ENCODE peak calls at places on chromosomes 13 and 19, in four cellular contexts. B, H, W and Q are unnamed samples.
A peak's percentile ranks its signal among the peaks of the same experiment; 100 is the strongest.

GRCh38 chr19:22619371-22619770 is 14.8 kb upstream of the ZNF492 start:
- DNase-seq in W (no peak), H (no peak), B (peak; percentile 18), Q (no peak)

GRCh38 chr19:16293133-16294085 is 31.2 kb upstream of the KLF2 start:
- DNase-seq in H (peak; percentile 67), B (no peak), W (peak; percentile 70), Q (peak; percentile 88)

GRCh38 chr19:2922987-2923386 is 21.8 kb downstream of the ZNF77 start:
- DNase-seq in H (no peak), W (no peak), B (no peak), Q (no peak)

GRCh38 chr19:45484273-45484945 is 12.4 kb downstream of the RTN2 start:
- DNase-seq in B (no peak), H (no peak), W (no peak), Q (no peak)

GRCh38 chr13:22017226-22017625 is 346.4 kb downstream of the FGF9 start:
- DNase-seq in W (no peak), H (no peak), B (no peak), Q (no peak)

GRCh38 chr13:96816261-96816660 is 178.0 kb downstream of the OXGR1 start:
- DNase-seq in B (no peak), H (no peak), W (peak; percentile 24), Q (no peak)

GRCh38 chr13:20127563-20128458 is 33.0 kb downstream of the GJA3 start:
- DNase-seq in H (peak; percentile 77), W (no peak), B (peak; percentile 80), Q (peak; percentile 88)

GRCh38 chr19:55632463-55632834 is 8.1 kb upstream of the ZNF784 start:
- DNase-seq in B (peak; percentile 88), H (peak; percentile 44), W (peak; percentile 91), Q (no peak)

GRCh38 chr19:6534451-6535093 is 3.7 kb downstream of the TNFSF9 start:
- DNase-seq in H (no peak), W (no peak), B (no peak), Q (no peak)

GRCh38 chr19:18379803-18380747 is 5.9 kb upstream of the GDF15 start:
- DNase-seq in B (peak; percentile 99), W (peak; percentile 93), H (peak; percentile 86), Q (peak; percentile 89)

GRCh38 chr13:111893071-111893606 is 173.8 kb upstream of the SOX1 start:
- DNase-seq in H (no peak), W (no peak), B (peak; percentile 20), Q (peak; percentile 52)

GRCh38 chr19:46841458-46842083 is 9.1 kb downstream of the AP2S1 start:
- DNase-seq in B (peak; percentile 74), W (no peak), H (peak; percentile 77), Q (peak; percentile 93)

GRCh38 chr13:79508224-79508961 is 27.4 kb downstream of the NDFIP2 start:
- DNase-seq in H (no peak), B (no peak), W (no peak), Q (no peak)

GRCh38 chr19:38394488-38394887 is 6.0 kb downstream of the SPRED3 start:
- DNase-seq in H (no peak), W (no peak), B (no peak), Q (no peak)

GRCh38 chr13:72850959-72851677 is 69.2 kb downstream of the PIBF1 start:
- DNase-seq in H (no peak), B (peak; percentile 97), W (no peak), Q (peak; percentile 71)

GRCh38 chr13:100209857-100210580 is 121.1 kb downstream of the PCCA start:
- DNase-seq in B (no peak), W (no peak), H (no peak), Q (no peak)

GRCh38 chr19:14090509-14091085 is at the start of gene SAMD1:
- DNase-seq in W (peak; percentile 89), B (peak; percentile 94), H (peak; percentile 95), Q (peak; percentile 98)

GRCh38 chr19:10815969-10816635 is 19.9 kb downstream of the TMED1 start:
- DNase-seq in B (no peak), H (no peak), W (no peak), Q (no peak)

GRCh38 chr13:32745509-32745908 is 159.3 kb downstream of the PDS5B start:
- DNase-seq in H (no peak), W (no peak), B (no peak), Q (no peak)

GRCh38 chr13:105763851-105764250 is 771.6 kb downstream of the EFNB2 start:
- DNase-seq in H (no peak), W (no peak), B (no peak), Q (no peak)

GRCh38 chr19:18436651-18437478 is 1.1 kb downstream of the ISYNA1 start:
- DNase-seq in H (peak; percentile 82), B (peak; percentile 80), W (no peak), Q (peak; percentile 94)

GRCh38 chr19:5057860-5058259 is 88.9 kb downstream of the KDM4B start:
- DNase-seq in H (no peak), W (no peak), B (no peak), Q (no peak)

GRCh38 chr19:1237754-1238372 is at the start of gene CBARP:
- DNase-seq in H (peak; percentile 44), B (no peak), W (no peak), Q (no peak)

GRCh38 chr19:5369962-5370367 is 29.4 kb upstream of the PTPRS start:
- DNase-seq in W (no peak), B (peak; percentile 61), H (peak; percentile 18), Q (no peak)

GRCh38 chr13:62129000-62129551 is 713.4 kb upstream of the PCDH20 start:
- DNase-seq in W (no peak), H (no peak), B (no peak), Q (no peak)

GRCh38 chr19:44607049-44607448 is 6.3 kb upstream of the IGSF23 start:
- DNase-seq in W (no peak), H (no peak), B (no peak), Q (no peak)

GRCh38 chr19:3507371-3508120 is 1.4 kb downstream of the FZR1 start:
- DNase-seq in W (no peak), H (no peak), B (peak; percentile 81), Q (no peak)

GRCh38 chr13:93721483-93721882 is 494.9 kb downstream of the GPC6 start:
- DNase-seq in W (no peak), B (no peak), H (no peak), Q (no peak)

GRCh38 chr13:76440568-76440967 is 445.6 kb downstream of the KCTD12 start:
- DNase-seq in H (no peak), B (no peak), W (no peak), Q (no peak)

GRCh38 chr19:34926685-34927375 is at the start of gene ZNF30:
- DNase-seq in B (peak; percentile 95), W (peak; percentile 70), H (peak; percentile 94), Q (peak; percentile 96)

GRCh38 chr19:18412610-18413239 is 6.5 kb upstream of the SSBP4 start:
- DNase-seq in H (no peak), W (no peak), B (no peak), Q (peak; percentile 74)

GRCh38 chr13:33125821-33126570 is 109.8 kb downstream of the KL start:
- DNase-seq in H (peak; percentile 61), B (peak; percentile 78), W (peak; percentile 53), Q (peak; percentile 80)

GRCh38 chr19:29508181-29508580 is 17.6 kb upstream of the VSTM2B start:
- DNase-seq in B (no peak), W (no peak), H (no peak), Q (no peak)
- TF ChIP-seq CTCF in B (no peak), W (no peak), H (no peak), Q (no peak)

GRCh38 chr13:110549795-110550160 is 11.7 kb downstream of the RAB20 start:
- DNase-seq in W (no peak), B (no peak), H (no peak), Q (peak; percentile 54)

GRCh38 chr13:110548891-110549794 is 12.4 kb downstream of the RAB20 start:
- DNase-seq in B (no peak), H (no peak), W (no peak), Q (peak; percentile 28)

GRCh38 chr13:110546389-110546788 is 15.1 kb downstream of the RAB20 start:
- DNase-seq in W (no peak), B (no peak), H (no peak), Q (peak; percentile 40)

GRCh38 chr13:110551284-110551683 is 10.2 kb downstream of the RAB20 start:
- DNase-seq in H (no peak), W (no peak), B (no peak), Q (peak; percentile 45)

GRCh38 chr13:110546933-110547332 is 14.6 kb downstream of the RAB20 start:
- DNase-seq in B (peak; percentile 78), W (peak; percentile 65), H (peak; percentile 78), Q (peak; percentile 91)
- H3K27ac ChIP-seq in B (peak overlapping the region; percentile 29), W (peak overlapping the region; percentile 81), H (peak overlapping the region; percentile 77), Q (no peak overlapping the region)

DNA sequence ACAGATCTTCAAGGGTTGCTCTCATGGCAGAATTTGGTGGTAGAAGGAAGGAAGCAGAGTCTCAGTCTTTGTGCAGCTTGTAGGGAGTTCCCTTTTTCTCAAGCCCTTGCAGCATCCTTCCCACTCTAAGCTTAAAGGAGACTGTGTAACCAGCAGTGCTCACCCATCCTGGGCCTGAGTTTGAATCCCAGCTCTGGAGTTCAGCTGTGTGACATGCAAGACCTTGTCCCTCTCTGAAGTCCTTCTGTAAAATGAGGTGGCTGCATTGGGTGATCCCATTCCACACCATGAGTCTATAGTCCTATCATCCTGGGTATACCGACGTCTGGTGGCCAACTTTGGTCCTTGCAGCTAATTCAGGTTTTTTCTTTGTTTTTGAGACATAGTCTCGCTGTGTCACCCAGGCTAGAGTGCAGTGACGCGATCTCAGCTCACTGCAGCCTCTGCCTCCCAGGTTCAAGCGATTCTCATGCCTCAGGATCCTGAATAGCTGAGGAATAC is 9.8 kb downstream of the SIGLEC10 start:
- DNase-seq in B (no peak), W (no peak), H (no peak), Q (peak; percentile 3)
- TF ChIP-seq CTCF in B (peak; percentile 58), W (no peak), H (peak; percentile 41), Q (peak; percentile 26)

DNA sequence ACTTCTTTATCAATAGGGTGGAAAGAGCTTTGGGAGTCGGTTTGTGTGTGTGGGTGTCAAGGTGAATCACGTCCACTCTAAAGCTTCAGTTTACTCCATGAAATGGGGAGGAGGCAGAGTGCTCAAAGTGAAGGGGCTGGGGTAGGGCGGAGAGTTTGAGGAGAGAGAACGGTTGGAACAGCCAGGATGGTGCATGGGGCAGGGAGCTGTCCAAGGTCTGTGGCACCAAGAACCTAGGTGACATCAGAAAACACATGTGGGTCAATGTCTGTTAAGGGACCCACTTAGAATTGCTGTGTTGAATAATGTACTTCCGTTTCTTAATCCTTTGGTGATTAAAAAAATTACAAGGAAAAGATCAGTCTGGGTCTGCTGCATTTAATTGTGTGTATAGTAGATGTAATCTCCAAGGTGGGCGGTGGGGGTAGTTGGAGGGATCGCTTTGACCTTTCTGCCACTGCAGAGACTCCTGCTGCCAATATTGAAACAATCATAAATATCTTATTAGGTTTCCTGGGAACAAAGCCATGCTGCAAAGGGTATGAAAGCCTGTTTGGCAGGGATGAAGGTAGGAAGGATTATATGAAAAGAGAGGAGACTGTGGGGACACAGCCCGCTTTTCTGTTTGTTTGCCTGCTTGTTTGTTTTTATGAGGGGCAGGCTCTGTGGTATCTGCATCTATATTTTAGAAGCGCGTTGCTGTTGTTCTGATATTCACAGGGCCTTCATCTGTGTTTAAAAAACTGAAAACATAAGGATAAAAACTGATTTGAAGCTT is 122.3 kb downstream of the ATP8A2 start:
- DNase-seq in H (no peak), B (no peak), W (no peak), Q (no peak)
- H3K27ac ChIP-seq in H (no peak overlapping the region), B (no peak overlapping the region), W (no peak overlapping the region), Q (no peak overlapping the region)